ENCODE peak calls at places on chromosomes 11 and 22, in six cellular contexts. D is stomach, U is small intestine, F is K562, V is SK-N-SH, O is neuronal stem cell. A is an unnamed sample.

GRCh38 chr11:133526790-133527189 is 5.5 kb downstream of the OPCML start:
- DNase-seq in F (no peak), O (no peak), U (no peak), D (no peak), V (peak; percentile 61), A (peak; percentile 28)

GRCh38 chr22:26466196-26466595 is 17.4 kb downstream of the HPS4 start:
- DNase-seq in F (no peak), D (no peak), U (no peak), O (no peak), V (no peak), A (no peak)

GRCh38 chr11:107859459-107860239 is 1.1 kb upstream of the SLC35F2 start:
- DNase-seq in D (peak; percentile 53), V (peak; percentile 55), O (no peak), F (no peak), U (peak; percentile 51), A (peak; percentile 69)

GRCh38 chr11:44634401-44635281 is 69.2 kb downstream of the CD82 start:
- DNase-seq in F (peak; percentile 67), D (peak; percentile 35), O (peak; percentile 20), U (no peak), V (peak; percentile 90), A (peak; percentile 93)

GRCh38 chr11:371716-372590 is 2.7 kb downstream of the B4GALNT4 start:
- DNase-seq in V (no peak), O (no peak), U (no peak), F (no peak), D (no peak), A (peak; percentile 21)

GRCh38 chr11:109422755-109423113 is 744 bp downstream of the C11orf87 start:
- DNase-seq in V (peak; percentile 63), D (no peak), O (no peak), F (no peak), U (no peak), A (no peak)

GRCh38 chr11:26741036-26741435 is 19.2 kb upstream of the SLC5A12 start:
- DNase-seq in F (no peak), V (no peak), O (no peak), U (no peak), D (no peak), A (no peak)

GRCh38 chr22:35212020-35212419 is 45.3 kb upstream of the HMGXB4 start:
- DNase-seq in O (no peak), U (no peak), D (peak; percentile 31), F (peak; percentile 42), V (no peak), A (no peak)

GRCh38 chr22:43526951-43527350 is 115.1 kb downstream of the MPPED1 start:
- DNase-seq in U (no peak), F (no peak), O (no peak), V (no peak), D (no peak), A (no peak)

GRCh38 chr11:116148056-116148455 is 624.7 kb downstream of the BUD13 start:
- DNase-seq in O (no peak), F (no peak), D (no peak), V (no peak), U (no peak), A (no peak)

GRCh38 chr11:76885390-76886097 is 24.8 kb downstream of the ACER3 start:
- DNase-seq in U (no peak), F (no peak), V (no peak), O (no peak), D (no peak), A (peak; percentile 36)

GRCh38 chr11:7696424-7696823 is 9.9 kb downstream of the OVCH2 start:
- DNase-seq in D (no peak), F (no peak), V (no peak), O (no peak), U (no peak), A (no peak)

GRCh38 chr22:34847072-34847471 is 218.9 kb upstream of the ISX start:
- DNase-seq in U (no peak), V (no peak), O (no peak), D (no peak), F (no peak), A (no peak)

GRCh38 chr11:56404393-56404792 is 8.1 kb upstream of the OR5AL1 start:
- DNase-seq in V (no peak), D (no peak), U (no peak), O (no peak), F (no peak), A (no peak)

GRCh38 chr11:2190670-2191471 is 19.3 kb upstream of the TH start:
- DNase-seq in D (no peak), F (no peak), V (peak; percentile 74), U (no peak), O (peak; percentile 77), A (no peak)

GRCh38 chr22:17079572-17079971 is 5.2 kb upstream of the IL17RA start:
- DNase-seq in F (no peak), D (no peak), V (no peak), U (no peak), O (no peak), A (no peak)

GRCh38 chr22:25726241-25726640 is 15.7 kb upstream of the MYO18B start:
- DNase-seq in D (no peak), F (no peak), U (no peak), O (no peak), V (no peak), A (no peak)

GRCh38 chr11:88414385-88414861 is 76.9 kb upstream of the CTSC start:
- DNase-seq in O (no peak), D (no peak), F (no peak), V (peak; percentile 4), U (peak; percentile 22), A (peak; percentile 36)

GRCh38 chr22:31857247-31857646 is 87.1 kb upstream of the YWHAH start:
- DNase-seq in O (peak; percentile 65), U (no peak), D (no peak), F (peak; percentile 36), V (no peak), A (no peak)

GRCh38 chr11:100467821-100468508 is 219.1 kb upstream of the ARHGAP42 start:
- DNase-seq in D (no peak), V (no peak), U (peak; percentile 1), F (no peak), O (no peak), A (no peak)

GRCh38 chr11:131653244-131653643 is 282.8 kb downstream of the NTM start:
- DNase-seq in V (no peak), U (no peak), F (no peak), D (no peak), O (no peak), A (no peak)

GRCh38 chr22:29734853-29735252 is 15.1 kb downstream of the CABP7 start:
- DNase-seq in O (no peak), F (no peak), U (no peak), D (no peak), V (no peak), A (no peak)

GRCh38 chr22:23688571-23688970 is 2.2 kb upstream of the RGL4 start:
- DNase-seq in V (no peak), F (no peak), O (no peak), D (peak; percentile 14), U (no peak), A (no peak)

GRCh38 chr11:86523738-86524602 is 148.4 kb downstream of the ME3 start:
- DNase-seq in D (peak; percentile 39), U (no peak), O (no peak), F (peak; percentile 67), V (no peak), A (no peak)

DNA sequence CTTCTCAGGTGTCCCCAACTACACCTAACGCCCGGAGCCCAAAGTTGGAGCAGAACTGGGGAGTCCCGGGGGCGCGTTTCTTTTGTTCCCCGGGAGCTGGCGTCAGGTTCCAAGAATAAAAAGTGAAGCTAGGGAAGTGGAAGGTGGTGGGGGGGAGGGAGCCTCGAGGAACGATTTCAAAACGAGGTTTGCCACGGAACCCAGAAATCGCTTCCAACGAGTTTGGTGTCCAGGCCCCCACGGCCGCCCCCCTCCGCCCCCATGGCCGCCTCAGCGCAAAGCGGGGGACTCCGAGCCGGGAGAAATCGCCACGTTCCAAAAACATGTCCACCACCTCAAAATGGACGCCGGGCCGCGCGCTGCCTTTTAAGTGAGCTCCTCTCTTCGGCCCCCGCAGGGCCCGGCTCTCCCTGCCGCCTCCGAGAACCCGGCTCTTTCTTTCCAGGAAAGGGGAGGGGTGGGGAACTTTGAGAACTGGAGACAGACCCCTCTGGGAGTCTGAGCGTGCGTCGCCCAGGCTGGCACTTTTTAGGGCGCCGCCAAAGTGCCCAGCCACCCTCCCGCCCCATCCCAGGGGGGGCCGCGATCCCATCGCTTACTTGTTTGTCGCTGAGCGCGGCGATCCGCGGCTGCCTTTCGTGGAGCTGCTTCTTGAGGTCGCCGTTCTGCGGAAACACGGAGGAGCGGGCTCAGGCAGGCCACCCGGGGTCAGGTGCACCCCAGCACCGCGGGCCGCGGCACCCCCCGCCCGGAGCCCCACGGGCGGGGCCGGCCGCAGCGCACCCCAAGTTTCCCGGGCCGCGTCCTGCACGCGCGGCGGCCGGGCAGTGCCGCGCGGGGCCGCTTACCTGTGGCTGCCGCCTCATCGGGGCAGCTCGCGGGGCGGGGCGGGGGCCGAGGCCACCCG is 1.6 kb downstream of the PHF21B start:
- DNase-seq in D (no peak), V (peak; percentile 64), F (peak; percentile 23), O (peak; percentile 69), U (no peak), A (peak; percentile 70)
- H3K4me3 ChIP-seq in D (peak overlapping the region; percentile 61), V (peak overlapping the region; percentile 64), F (no peak overlapping the region), O (peak overlapping the region; percentile 93), U (no peak overlapping the region), A (peak overlapping the region; percentile 90)

GRCh38 chr11:128708660-128709059 is 14.8 kb downstream of the FLI1 start:
- DNase-seq in U (no peak), V (no peak), O (no peak), D (no peak), F (no peak), A (no peak)
- H3K4me1 ChIP-seq in U (peaks cover 12% of the 10 kb centered on the region), V (no peaks in the 10 kb centered on the region), O (no peaks in the 10 kb centered on the region), D (peaks cover 4% of the 10 kb centered on the region), F (no peaks in the 10 kb centered on the region), A (peaks cover 6% of the 10 kb centered on the region)

GRCh38 chr11:96306600-96306932 is 36.4 kb downstream of the MAML2 start:
- DNase-seq in F (no peak), U (no peak), O (no peak), D (no peak), V (no peak), A (no peak)

GRCh38 chr11:96309643-96310017 is 33.4 kb downstream of the MAML2 start:
- DNase-seq in F (no peak), V (no peak), D (no peak), O (no peak), U (no peak), A (no peak)

GRCh38 chr11:96309001-96309642 is 33.9 kb downstream of the MAML2 start:
- DNase-seq in D (no peak), F (no peak), V (no peak), O (no peak), U (no peak), A (no peak)

GRCh38 chr11:96306933-96307747 is 35.9 kb downstream of the MAML2 start:
- DNase-seq in V (peak; percentile 30), D (peak; percentile 90), U (peak; percentile 98), O (peak; percentile 42), F (peak; percentile 26), A (peak; percentile 88)

DNA sequence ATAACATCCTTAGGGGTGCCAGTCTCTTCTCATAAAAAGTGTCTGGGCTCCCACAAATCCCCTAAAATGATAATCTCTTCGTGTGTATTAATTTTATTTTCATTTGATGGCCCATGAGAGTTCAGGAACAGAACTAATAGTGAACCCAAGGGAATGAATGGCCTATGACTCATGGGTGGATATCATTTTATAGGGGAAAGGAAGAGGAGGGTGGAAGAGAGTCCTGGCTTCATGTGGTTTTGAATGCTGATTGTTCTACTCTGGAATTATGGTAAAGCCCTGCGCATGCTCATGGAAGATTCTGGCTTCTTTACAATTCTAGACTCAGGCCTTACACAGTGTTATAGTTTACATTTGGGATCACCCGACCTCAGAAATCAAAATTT is 35.3 kb downstream of the MAML2 start:
- DNase-seq in O (no peak), D (no peak), F (no peak), V (no peak), U (peak; percentile 73), A (no peak)
- H3K27ac ChIP-seq in O (peak overlapping the region; percentile 60), D (peak overlapping the region; percentile 87), F (no peak overlapping the region), V (peak overlapping the region; percentile 87), U (peak overlapping the region; percentile 88), A (peak overlapping the region; percentile 100)

GRCh38 chr11:117874910-117875396 is 1.5 kb downstream of the FXYD6 start:
- DNase-seq in D (no peak), F (no peak), O (no peak), U (no peak), V (no peak), A (no peak)
- H3K4me3 ChIP-seq in D (peak overlapping the region; percentile 31), F (no peak overlapping the region), O (peak overlapping the region; percentile 81), U (no peak overlapping the region), V (no peak overlapping the region), A (no peak overlapping the region)

A was measured in right cardiac atrium.